ENCODE peak calls at places on chromosome 15, in seven cellular contexts. Q, A, K, N, M, U and D are unnamed samples.

GRCh38 chr15:54017911-54018310 is 39.7 kb downstream of the UNC13C start:
- DNase-seq in A (no peak), U (no peak), Q (no peak), M (no peak), K (no peak), N (no peak), D (no peak)

GRCh38 chr15:95018888-95019545 is 787.7 kb downstream of the MCTP2 start:
- DNase-seq in N (no peak), M (no peak), K (no peak), Q (no peak), A (no peak), U (no peak), D (peak; percentile 33)

GRCh38 chr15:71114066-71114680 is 1.1 kb upstream of the THSD4 start:
- DNase-seq in N (no peak), Q (no peak), A (no peak), K (no peak), M (no peak), U (no peak), D (no peak)

GRCh38 chr15:38440353-38441129 is 13.4 kb upstream of the FAM98B start:
- DNase-seq in K (no peak), A (peak; percentile 49), Q (no peak), U (no peak), N (peak; percentile 45), M (peak; percentile 69), D (peak; percentile 13)

GRCh38 chr15:40410476-40410875 is 4.9 kb downstream of the IVD start:
- DNase-seq in N (no peak), K (no peak), U (no peak), A (no peak), M (no peak), Q (no peak), D (no peak)

GRCh38 chr15:56215769-56216168 is 27.9 kb downstream of the RFX7 start:
- DNase-seq in U (no peak), M (no peak), Q (no peak), K (no peak), A (no peak), N (no peak), D (no peak)

GRCh38 chr15:31366169-31366734 is 39.6 kb downstream of the KLF13 start:
- DNase-seq in Q (no peak), U (peak; percentile 64), A (no peak), N (peak; percentile 65), M (no peak), K (no peak), D (no peak)

GRCh38 chr15:88649286-88649733 is 10.5 kb downstream of the ISG20 start:
- DNase-seq in U (peak; percentile 53), Q (no peak), A (peak; percentile 53), K (no peak), M (no peak), N (no peak), D (peak; percentile 91)

GRCh38 chr15:62940755-62941361 is 101.7 kb upstream of the TPM1 start:
- DNase-seq in K (no peak), N (peak; percentile 48), M (no peak), U (peak; percentile 71), A (peak; percentile 34), Q (no peak), D (peak; percentile 72)

GRCh38 chr15:70046716-70047369 is 50.9 kb downstream of the TLE3 start:
- DNase-seq in M (no peak), K (no peak), Q (no peak), A (no peak), N (no peak), U (no peak), D (no peak)

GRCh38 chr15:29938701-29939340 is 116.6 kb upstream of the TJP1 start:
- DNase-seq in A (no peak), K (no peak), U (no peak), M (no peak), N (no peak), Q (no peak), D (no peak)
- H3K4me1 ChIP-seq in A (no peaks in the 10 kb centered on the region), K (no peaks in the 10 kb centered on the region), U (no peaks in the 10 kb centered on the region), M (no peaks in the 10 kb centered on the region), N (peaks cover 9% of the 10 kb centered on the region), Q (no peaks in the 10 kb centered on the region), D (peaks cover 56% of the 10 kb centered on the region)

DNA sequence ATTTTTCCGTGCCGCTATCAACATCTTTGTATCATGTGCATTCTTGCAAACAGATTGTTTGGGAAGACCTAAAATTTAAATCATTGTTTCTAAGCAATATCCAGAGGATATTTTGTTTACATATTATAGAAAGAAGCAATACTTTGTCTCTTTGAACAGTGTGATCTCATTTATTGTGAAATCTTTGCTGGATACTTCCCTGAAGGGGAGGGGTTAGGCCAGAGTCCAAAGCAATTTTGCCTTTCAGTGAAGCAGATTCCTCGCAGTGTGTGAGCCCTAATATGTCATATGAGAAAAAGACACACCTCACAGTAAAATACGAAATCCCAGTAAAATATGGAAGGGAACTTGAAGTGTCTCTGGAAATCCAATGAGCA is 158.7 kb upstream of the SLCO3A1 start:
- DNase-seq in A (no peak), K (no peak), Q (no peak), U (no peak), N (peak; percentile 26), M (no peak), D (no peak)
- H3K4me3 ChIP-seq in A (no peak overlapping the region), K (no peak overlapping the region), Q (peak overlapping the region; percentile 50), U (peak overlapping the region; percentile 44), N (no peak overlapping the region), M (no peak overlapping the region), D (peak overlapping the region; percentile 53)

GRCh38 chr15:92914103-92914499 is 14.0 kb downstream of the CHD2 start:
- DNase-seq in U (no peak), N (no peak), M (no peak), Q (no peak), A (no peak), K (no peak), D (no peak)
- H3K4me1 ChIP-seq in U (peaks cover 94% of the 10 kb centered on the region), N (peaks cover 92% of the 10 kb centered on the region), M (peaks cover 12% of the 10 kb centered on the region), Q (peaks cover 45% of the 10 kb centered on the region), A (peaks cover 91% of the 10 kb centered on the region), K (peaks cover 59% of the 10 kb centered on the region), D (peaks cover 41% of the 10 kb centered on the region)

DNA sequence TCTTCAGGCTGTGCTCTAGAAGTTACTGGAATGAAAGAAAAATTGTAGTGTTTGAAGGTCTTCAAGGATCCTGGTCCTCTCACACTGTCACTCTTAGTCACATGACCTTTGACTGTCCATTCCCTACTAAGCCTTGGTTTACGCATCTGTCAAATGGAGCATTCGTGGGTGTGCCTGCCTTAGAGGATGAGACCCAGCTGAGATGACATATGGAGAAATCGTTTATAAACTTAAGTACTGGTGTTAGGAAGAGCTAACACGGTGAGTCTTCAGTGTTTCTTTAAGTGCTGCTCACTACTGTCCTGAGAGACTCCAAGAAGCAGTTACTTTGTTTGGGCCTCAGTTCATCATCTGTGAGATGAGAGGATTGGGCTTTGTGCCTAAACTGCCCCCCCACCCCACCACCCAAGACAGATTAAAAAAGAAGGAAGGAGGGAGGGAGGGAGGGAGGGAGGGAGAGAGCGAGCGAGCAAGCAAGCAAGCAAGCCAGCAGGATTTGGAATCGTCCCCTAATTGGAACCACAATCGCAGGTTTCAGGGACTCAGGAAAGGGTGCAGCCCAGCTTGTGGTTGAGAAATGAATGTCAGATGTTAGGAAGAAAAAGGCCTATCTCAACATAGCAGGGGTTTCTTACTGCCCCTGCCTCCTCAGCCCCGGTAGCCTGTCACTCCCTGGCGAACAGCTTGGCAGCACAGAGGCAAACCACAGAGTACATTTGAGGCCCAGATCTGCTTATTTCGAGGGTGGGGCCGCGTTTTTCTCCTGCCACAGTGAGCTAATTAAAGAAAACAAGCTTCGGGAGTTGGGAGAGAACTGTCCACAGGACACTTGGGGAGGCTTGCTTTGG is 32.7 kb downstream of the SMAD3 start:
- DNase-seq in M (no peak), U (peak; percentile 41), A (peak; percentile 71), Q (no peak), K (no peak), N (no peak), D (no peak)
- H3K4me3 ChIP-seq in M (no peak overlapping the region), U (peak overlapping the region; percentile 18), A (peak overlapping the region; percentile 16), Q (peak overlapping the region; percentile 49), K (peak overlapping the region; percentile 44), N (no peak overlapping the region), D (peak overlapping the region; percentile 54)

GRCh38 chr15:59894835-59895234 is 109.3 kb upstream of the FOXB1 start:
- DNase-seq in Q (no peak), N (no peak), K (no peak), U (no peak), M (no peak), A (no peak), D (no peak)

GRCh38 chr15:59892995-59893394 is 111.1 kb upstream of the FOXB1 start:
- DNase-seq in Q (no peak), U (no peak), N (no peak), K (no peak), M (peak; percentile 51), A (no peak), D (no peak)

GRCh38 chr15:59896652-59897051 is 107.5 kb upstream of the FOXB1 start:
- DNase-seq in K (no peak), Q (no peak), M (no peak), N (no peak), A (no peak), U (no peak), D (no peak)
- H3K4me1 ChIP-seq in K (no peaks in the 10 kb centered on the region), Q (no peaks in the 10 kb centered on the region), M (no peaks in the 10 kb centered on the region), N (no peaks in the 10 kb centered on the region), A (no peaks in the 10 kb centered on the region), U (no peaks in the 10 kb centered on the region), D (no peaks in the 10 kb centered on the region)

GRCh38 chr15:100597862-100598261 is 4.1 kb downstream of the LINS1 start:
- DNase-seq in A (no peak), N (no peak), M (no peak), Q (no peak), K (no peak), U (no peak), D (no peak)

GRCh38 chr15:100601158-100601557 is 826 bp downstream of the LINS1 start:
- DNase-seq in N (no peak), A (no peak), Q (no peak), M (no peak), K (peak; percentile 31), U (no peak), D (no peak)

GRCh38 chr15:100595964-100596363 is 6.0 kb downstream of the LINS1 start:
- DNase-seq in Q (no peak), M (no peak), A (no peak), N (no peak), K (no peak), U (no peak), D (no peak)

GRCh38 chr15:100596792-100597191 is 5.2 kb downstream of the LINS1 start:
- DNase-seq in Q (no peak), K (peak; percentile 82), N (no peak), U (no peak), M (no peak), A (peak; percentile 26), D (peak; percentile 55)

GRCh38 chr15:100598655-100599054 is 3.3 kb downstream of the LINS1 start:
- DNase-seq in K (no peak), U (no peak), N (no peak), M (no peak), A (no peak), Q (no peak), D (no peak)
- H3K4me3 ChIP-seq in K (no peak overlapping the region), U (no peak overlapping the region), N (no peak overlapping the region), M (no peak overlapping the region), A (no peak overlapping the region), Q (no peak overlapping the region), D (no peak overlapping the region)

DNA sequence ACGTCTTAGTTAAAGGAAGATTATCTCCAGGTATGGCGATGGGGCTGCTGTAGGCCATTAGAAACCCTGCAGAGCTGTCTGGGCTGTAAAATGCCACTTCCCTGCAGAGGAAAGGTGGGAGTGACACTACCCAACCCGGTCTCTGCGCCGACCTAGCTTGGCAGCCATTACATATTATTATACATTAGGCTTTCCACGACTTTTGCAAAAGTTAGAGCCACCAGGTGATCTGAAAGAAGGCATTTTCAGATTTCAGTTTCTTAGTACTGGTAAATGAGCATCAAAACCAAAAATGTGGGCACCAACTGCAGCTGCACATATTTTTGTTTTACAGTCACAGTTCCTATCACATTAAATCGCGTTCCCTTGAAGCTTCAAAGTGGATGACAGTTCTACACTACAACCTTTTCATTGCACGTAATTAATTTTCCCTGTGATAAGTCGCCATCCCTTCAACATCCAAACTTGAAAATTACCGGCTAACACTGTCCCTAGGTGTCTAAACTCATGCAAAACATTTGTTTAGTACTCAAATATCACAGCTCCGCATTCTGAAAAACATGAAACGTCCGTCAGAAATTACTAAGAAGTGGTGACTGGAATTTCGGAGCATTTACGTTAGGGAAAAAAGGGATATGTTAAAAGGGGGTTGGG is 81.3 kb upstream of the CHD2 start:
- DNase-seq in A (no peak), N (no peak), M (no peak), Q (no peak), U (no peak), K (no peak), D (no peak)
- H3K4me1 ChIP-seq in A (peaks cover 17% of the 10 kb centered on the region), N (peaks cover 39% of the 10 kb centered on the region), M (peaks cover 19% of the 10 kb centered on the region), Q (peaks cover 19% of the 10 kb centered on the region), U (peaks cover 16% of the 10 kb centered on the region), K (peaks cover 36% of the 10 kb centered on the region), D (peaks cover 47% of the 10 kb centered on the region)